ENCODE peak calls at places on chromosome 13, in ten cellular contexts. One of them, this sample, is unnamed.

GRCh38 chr13:32316030-32316344 is 679 bp downstream of the BRCA2 start:
- DNase-seq in epithelial cell of esophagus: no peak
- DNase-seq in HepG2: no peak
- DNase-seq in endodermal cell: no peak
- DNase-seq in astrocyte of the cerebellum: no peak
- DNase-seq in uterus: no peak
- DNase-seq in stomach: peak
- DNase-seq in Peyer's patch: no peak
- DNase-seq in AG04449: no peak
- DNase-seq in cardiac muscle cell: no peak
- DNase-seq in this sample: no peak

GRCh38 chr13:41579881-41580280 is 122.5 kb downstream of the RGCC start:
- DNase-seq in epithelial cell of esophagus: no peak
- DNase-seq in uterus: no peak
- DNase-seq in stomach: no peak
- DNase-seq in astrocyte of the cerebellum: no peak
- DNase-seq in HepG2: no peak
- DNase-seq in Peyer's patch: no peak
- DNase-seq in cardiac muscle cell: no peak
- DNase-seq in endodermal cell: no peak
- DNase-seq in AG04449: no peak
- DNase-seq in this sample: no peak

GRCh38 chr13:68160466-68160865 is 930.3 kb upstream of the PCDH9 start:
- DNase-seq in uterus: no peak
- DNase-seq in cardiac muscle cell: no peak
- DNase-seq in stomach: no peak
- DNase-seq in AG04449: no peak
- DNase-seq in Peyer's patch: no peak
- DNase-seq in endodermal cell: no peak
- DNase-seq in HepG2: no peak
- DNase-seq in epithelial cell of esophagus: peak
- DNase-seq in astrocyte of the cerebellum: no peak
- DNase-seq in this sample: no peak

GRCh38 chr13:32645854-32646253 is 59.6 kb downstream of the PDS5B start:
- DNase-seq in cardiac muscle cell: no peak
- DNase-seq in Peyer's patch: no peak
- DNase-seq in astrocyte of the cerebellum: no peak
- DNase-seq in AG04449: no peak
- DNase-seq in epithelial cell of esophagus: no peak
- DNase-seq in HepG2: no peak
- DNase-seq in uterus: no peak
- DNase-seq in stomach: no peak
- DNase-seq in endodermal cell: no peak
- DNase-seq in this sample: no peak

GRCh38 chr13:112969692-112970338 is 801 bp downstream of the MCF2L start:
- DNase-seq in astrocyte of the cerebellum: no peak
- DNase-seq in Peyer's patch: no peak
- DNase-seq in uterus: no peak
- DNase-seq in endodermal cell: no peak
- DNase-seq in AG04449: no peak
- DNase-seq in epithelial cell of esophagus: no peak
- DNase-seq in stomach: no peak
- DNase-seq in HepG2: no peak
- DNase-seq in cardiac muscle cell: no peak
- DNase-seq in this sample: no peak

GRCh38 chr13:28865312-28865711 is 45.2 kb downstream of the MTUS2 start:
- DNase-seq in astrocyte of the cerebellum: no peak
- DNase-seq in epithelial cell of esophagus: no peak
- DNase-seq in AG04449: no peak
- DNase-seq in cardiac muscle cell: no peak
- DNase-seq in endodermal cell: no peak
- DNase-seq in Peyer's patch: no peak
- DNase-seq in stomach: no peak
- DNase-seq in uterus: no peak
- DNase-seq in HepG2: no peak
- DNase-seq in this sample: no peak

GRCh38 chr13:98428256-98428966 is 148.5 kb downstream of the STK24 start:
- DNase-seq in cardiac muscle cell: no peak
- DNase-seq in endodermal cell: no peak
- DNase-seq in uterus: no peak
- DNase-seq in stomach: no peak
- DNase-seq in epithelial cell of esophagus: no peak
- DNase-seq in AG04449: no peak
- DNase-seq in Peyer's patch: no peak
- DNase-seq in HepG2: no peak
- DNase-seq in astrocyte of the cerebellum: no peak
- DNase-seq in this sample: no peak

GRCh38 chr13:85985791-85986190 is 186.6 kb upstream of the SLITRK6 start:
- DNase-seq in uterus: no peak
- DNase-seq in endodermal cell: no peak
- DNase-seq in HepG2: no peak
- DNase-seq in cardiac muscle cell: peak
- DNase-seq in Peyer's patch: no peak
- DNase-seq in AG04449: no peak
- DNase-seq in astrocyte of the cerebellum: peak
- DNase-seq in stomach: no peak
- DNase-seq in epithelial cell of esophagus: peak
- DNase-seq in this sample: no peak

GRCh38 chr13:97892717-97893116 is 60.8 kb upstream of the IPO5 start:
- DNase-seq in endodermal cell: no peak
- DNase-seq in Peyer's patch: no peak
- DNase-seq in stomach: no peak
- DNase-seq in epithelial cell of esophagus: peak
- DNase-seq in uterus: no peak
- DNase-seq in astrocyte of the cerebellum: no peak
- DNase-seq in cardiac muscle cell: peak
- DNase-seq in HepG2: no peak
- DNase-seq in AG04449: no peak
- DNase-seq in this sample: peak

GRCh38 chr13:29187584-29187983 is 367.4 kb downstream of the MTUS2 start:
- DNase-seq in Peyer's patch: no peak
- DNase-seq in epithelial cell of esophagus: no peak
- DNase-seq in astrocyte of the cerebellum: no peak
- DNase-seq in AG04449: no peak
- DNase-seq in uterus: no peak
- DNase-seq in stomach: no peak
- DNase-seq in HepG2: no peak
- DNase-seq in endodermal cell: no peak
- DNase-seq in cardiac muscle cell: no peak
- DNase-seq in this sample: no peak

GRCh38 chr13:25988655-25989054 is 63.2 kb downstream of the SHISA2 start:
- DNase-seq in AG04449: no peak
- DNase-seq in astrocyte of the cerebellum: no peak
- DNase-seq in endodermal cell: no peak
- DNase-seq in HepG2: no peak
- DNase-seq in cardiac muscle cell: no peak
- DNase-seq in uterus: no peak
- DNase-seq in epithelial cell of esophagus: no peak
- DNase-seq in Peyer's patch: no peak
- DNase-seq in stomach: no peak
- DNase-seq in this sample: no peak

GRCh38 chr13:90686438-90686837 is 661.0 kb upstream of the MIR17HG start:
- DNase-seq in endodermal cell: no peak
- DNase-seq in AG04449: no peak
- DNase-seq in uterus: no peak
- DNase-seq in Peyer's patch: no peak
- DNase-seq in HepG2: no peak
- DNase-seq in cardiac muscle cell: peak
- DNase-seq in epithelial cell of esophagus: peak
- DNase-seq in stomach: no peak
- DNase-seq in astrocyte of the cerebellum: peak
- DNase-seq in this sample: peak

GRCh38 chr13:104466016-104466415 is 1399.8 kb upstream of the SLC10A2 start:
- DNase-seq in AG04449: no peak
- DNase-seq in endodermal cell: no peak
- DNase-seq in cardiac muscle cell: no peak
- DNase-seq in Peyer's patch: no peak
- DNase-seq in astrocyte of the cerebellum: no peak
- DNase-seq in uterus: no peak
- DNase-seq in epithelial cell of esophagus: peak
- DNase-seq in HepG2: no peak
- DNase-seq in stomach: no peak
- DNase-seq in this sample: no peak

GRCh38 chr13:108003626-108004025 is 211.7 kb downstream of the LIG4 start:
- DNase-seq in uterus: no peak
- DNase-seq in endodermal cell: no peak
- DNase-seq in HepG2: no peak
- DNase-seq in epithelial cell of esophagus: peak
- DNase-seq in Peyer's patch: no peak
- DNase-seq in stomach: no peak
- DNase-seq in astrocyte of the cerebellum: no peak
- DNase-seq in AG04449: no peak
- DNase-seq in cardiac muscle cell: no peak
- DNase-seq in this sample: no peak

GRCh38 chr13:30193279-30194234 is 113.8 kb downstream of the KATNAL1 start:
- DNase-seq in Peyer's patch: no peak
- DNase-seq in stomach: no peak
- DNase-seq in astrocyte of the cerebellum: no peak
- DNase-seq in HepG2: no peak
- DNase-seq in uterus: no peak
- DNase-seq in endodermal cell: no peak
- DNase-seq in AG04449: no peak
- DNase-seq in cardiac muscle cell: no peak
- DNase-seq in epithelial cell of esophagus: no peak
- DNase-seq in this sample: no peak

GRCh38 chr13:34941835-34942731 is at the start of gene NBEA:
- DNase-seq in endodermal cell: peak
- DNase-seq in AG04449: no peak
- DNase-seq in HepG2: peak
- DNase-seq in cardiac muscle cell: peak
- DNase-seq in uterus: peak
- DNase-seq in epithelial cell of esophagus: peak
- DNase-seq in astrocyte of the cerebellum: no peak
- DNase-seq in stomach: peak
- DNase-seq in Peyer's patch: peak
- DNase-seq in this sample: peak
- TF ChIP-seq CTCF in endodermal cell: peak
- TF ChIP-seq CTCF in AG04449: peak
- TF ChIP-seq CTCF in HepG2: peak
- TF ChIP-seq CTCF in cardiac muscle cell: peak
- TF ChIP-seq CTCF in uterus: peak
- TF ChIP-seq CTCF in epithelial cell of esophagus: no peak
- TF ChIP-seq CTCF in astrocyte of the cerebellum: no peak
- TF ChIP-seq CTCF in stomach: no peak
- TF ChIP-seq CTCF in Peyer's patch: no peak
- TF ChIP-seq CTCF in this sample: peak

GRCh38 chr13:44715287-44716224 is 139.4 kb upstream of the TSC22D1 start:
- DNase-seq in endodermal cell: no peak
- DNase-seq in stomach: no peak
- DNase-seq in AG04449: no peak
- DNase-seq in uterus: no peak
- DNase-seq in HepG2: no peak
- DNase-seq in cardiac muscle cell: peak
- DNase-seq in Peyer's patch: no peak
- DNase-seq in epithelial cell of esophagus: no peak
- DNase-seq in astrocyte of the cerebellum: no peak
- DNase-seq in this sample: no peak

GRCh38 chr13:44718467-44718866 is 142.3 kb upstream of the TSC22D1 start:
- DNase-seq in Peyer's patch: no peak
- DNase-seq in endodermal cell: peak
- DNase-seq in stomach: no peak
- DNase-seq in uterus: no peak
- DNase-seq in HepG2: no peak
- DNase-seq in cardiac muscle cell: no peak
- DNase-seq in AG04449: no peak
- DNase-seq in astrocyte of the cerebellum: no peak
- DNase-seq in epithelial cell of esophagus: no peak
- DNase-seq in this sample: no peak

GRCh38 chr13:44719857-44720671 is 143.9 kb upstream of the TSC22D1 start:
- DNase-seq in HepG2: no peak
- DNase-seq in cardiac muscle cell: peak
- DNase-seq in stomach: no peak
- DNase-seq in Peyer's patch: no peak
- DNase-seq in endodermal cell: no peak
- DNase-seq in uterus: no peak
- DNase-seq in astrocyte of the cerebellum: peak
- DNase-seq in AG04449: peak
- DNase-seq in epithelial cell of esophagus: no peak
- DNase-seq in this sample: peak
- TF ChIP-seq CTCF in HepG2: no peak
- TF ChIP-seq CTCF in cardiac muscle cell: no peak
- TF ChIP-seq CTCF in stomach: no peak
- TF ChIP-seq CTCF in Peyer's patch: no peak
- TF ChIP-seq CTCF in endodermal cell: no peak
- TF ChIP-seq CTCF in uterus: no peak
- TF ChIP-seq CTCF in astrocyte of the cerebellum: no peak
- TF ChIP-seq CTCF in AG04449: no peak
- TF ChIP-seq CTCF in epithelial cell of esophagus: no peak
- TF ChIP-seq CTCF in this sample: no peak

DNA sequence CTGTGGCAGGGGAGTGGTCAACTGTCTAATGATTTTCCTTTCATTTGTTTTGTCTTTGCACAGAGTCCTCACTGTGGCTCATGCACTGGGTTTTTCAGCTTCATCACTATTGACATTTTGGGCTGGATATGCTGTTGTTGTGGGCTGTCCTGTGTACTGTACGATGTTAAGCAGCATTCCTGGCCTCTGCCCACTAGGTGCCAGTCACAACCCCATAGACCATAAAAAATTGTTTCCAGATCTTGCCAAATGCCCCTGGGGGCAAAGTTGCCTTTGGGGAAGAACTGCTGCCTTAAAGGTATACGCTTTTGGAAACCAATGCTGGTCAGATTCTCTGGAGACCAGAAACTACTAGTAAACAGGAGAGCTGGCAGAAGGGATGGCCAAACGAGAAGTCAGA is 310.4 kb downstream of the SPRY2 start:
- DNase-seq in uterus: no peak
- DNase-seq in cardiac muscle cell: peak
- DNase-seq in Peyer's patch: no peak
- DNase-seq in AG04449: no peak
- DNase-seq in epithelial cell of esophagus: peak
- DNase-seq in endodermal cell: peak
- DNase-seq in stomach: no peak
- DNase-seq in HepG2: no peak
- DNase-seq in astrocyte of the cerebellum: no peak
- DNase-seq in this sample: peak
- TF ChIP-seq CTCF in uterus: no peak
- TF ChIP-seq CTCF in cardiac muscle cell: peak
- TF ChIP-seq CTCF in Peyer's patch: peak
- TF ChIP-seq CTCF in AG04449: peak
- TF ChIP-seq CTCF in epithelial cell of esophagus: peak
- TF ChIP-seq CTCF in endodermal cell: peak
- TF ChIP-seq CTCF in stomach: no peak
- TF ChIP-seq CTCF in HepG2: no peak
- TF ChIP-seq CTCF in astrocyte of the cerebellum: no peak
- TF ChIP-seq CTCF in this sample: peak

DNA sequence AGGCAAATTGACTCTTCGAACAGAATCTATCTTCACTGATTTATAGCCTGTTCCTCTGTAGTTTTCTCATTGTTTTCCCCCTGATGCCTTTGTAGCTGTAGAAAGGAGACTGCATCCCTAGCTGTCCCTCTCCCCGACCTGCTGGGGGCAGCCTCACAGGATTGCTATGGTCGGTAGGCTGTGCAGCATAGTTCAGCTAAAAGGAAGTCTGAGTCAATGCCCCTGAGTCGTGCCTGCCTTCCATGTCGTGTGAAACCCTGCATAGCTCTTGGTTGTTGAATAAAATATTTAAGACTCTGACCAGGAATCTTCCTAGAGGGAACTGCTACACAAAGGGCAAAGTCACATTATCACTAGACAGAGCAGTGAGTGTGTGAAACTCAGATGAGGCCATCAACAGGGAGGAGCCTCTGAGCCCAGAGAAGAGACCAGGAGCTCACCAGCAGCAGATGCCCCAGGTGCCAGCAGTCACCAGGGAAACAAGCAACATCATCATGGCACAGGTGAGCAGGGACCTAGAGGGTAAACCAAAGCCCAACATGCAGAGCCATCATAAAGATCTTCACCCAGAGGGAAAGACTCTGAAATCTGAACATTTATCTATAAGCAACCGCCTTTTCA is 108.4 kb upstream of the NBEA start:
- DNase-seq in endodermal cell: peak
- DNase-seq in AG04449: no peak
- DNase-seq in cardiac muscle cell: no peak
- DNase-seq in HepG2: no peak
- DNase-seq in Peyer's patch: no peak
- DNase-seq in stomach: no peak
- DNase-seq in epithelial cell of esophagus: peak
- DNase-seq in uterus: no peak
- DNase-seq in astrocyte of the cerebellum: no peak
- DNase-seq in this sample: peak
- TF ChIP-seq CTCF in endodermal cell: peak
- TF ChIP-seq CTCF in AG04449: no peak
- TF ChIP-seq CTCF in cardiac muscle cell: no peak
- TF ChIP-seq CTCF in HepG2: peak
- TF ChIP-seq CTCF in Peyer's patch: no peak
- TF ChIP-seq CTCF in stomach: no peak
- TF ChIP-seq CTCF in epithelial cell of esophagus: peak
- TF ChIP-seq CTCF in uterus: no peak
- TF ChIP-seq CTCF in astrocyte of the cerebellum: no peak
- TF ChIP-seq CTCF in this sample: no peak